ENCODE peak calls at places on chromosomes 4 and X, in four cellular contexts. C is WTC11, R is Right ventricle myocardium superior, Z is Karpas-422. G is an unnamed sample.
A peak's percentile ranks its signal among the peaks of the same experiment; 100 is the strongest.

GRCh38 chr4:67929447-67929846 is 33.8 kb downstream of the TMPRSS11A start:
- DNase-seq in Z (no peak), C (no peak), R (no peak), G (no peak)

GRCh38 chr4:126451237-126451885 is 1136.6 kb downstream of the FAT4 start:
- DNase-seq in C (no peak), Z (no peak), R (no peak), G (no peak)

GRCh38 chr4:163467371-163467770 is 6.2 kb downstream of the TKTL2 start:
- DNase-seq in R (no peak), Z (no peak), C (no peak), G (no peak)

GRCh38 chr4:72468904-72469502 is 100.0 kb downstream of the ADAMTS3 start:
- DNase-seq in Z (peak; percentile 76), R (no peak), C (no peak), G (no peak)

GRCh38 chr4:89838005-89838404 is 1.0 kb upstream of the SNCA start:
- DNase-seq in R (no peak), C (no peak), Z (no peak), G (no peak)

GRCh38 chr4:21795091-21795490 is 153.5 kb downstream of the KCNIP4 start:
- DNase-seq in Z (no peak), C (no peak), R (no peak), G (no peak)

GRCh38 chrX:133549319-133549933 is 134.1 kb upstream of the GPC4 start:
- DNase-seq in R (no peak), Z (no peak), C (no peak), G (no peak)

GRCh38 chrX:26925088-26925487 is 538.1 kb downstream of the PPP4R3C start:
- DNase-seq in R (no peak), C (no peak), Z (no peak), G (no peak)

GRCh38 chr4:52957220-52957686 is 95.1 kb downstream of the RASL11B start:
- DNase-seq in R (peak; percentile 44), C (no peak), Z (no peak), G (no peak)

GRCh38 chr4:110533940-110534339 is 58.0 kb downstream of the ENPEP start:
- DNase-seq in R (no peak), C (no peak), Z (peak; percentile 53), G (no peak)

GRCh38 chr4:110854021-110854678 is 231.3 kb upstream of the PITX2 start:
- DNase-seq in C (no peak), R (no peak), Z (no peak), G (no peak)

GRCh38 chr4:88659061-88659889 is 38.4 kb downstream of the NAP1L5 start:
- DNase-seq in Z (peak; percentile 77), C (peak; percentile 32), R (no peak), G (peak; percentile 58)

GRCh38 chr4:38609614-38610013 is 54.4 kb upstream of the KLF3 start:
- DNase-seq in Z (no peak), R (no peak), C (no peak), G (peak; percentile 31)

GRCh38 chrX:64925480-64925879 is 50.8 kb downstream of the ZC4H2 start:
- DNase-seq in C (no peak), R (no peak), Z (no peak), G (no peak)

GRCh38 chr4:137509855-137510282 is 22.4 kb downstream of the PCDH18 start:
- DNase-seq in Z (no peak), R (no peak), C (no peak), G (no peak)

GRCh38 chr4:3317656-3318211 is 24.9 kb downstream of the RGS12 start:
- DNase-seq in Z (no peak), C (no peak), R (peak; percentile 33), G (peak; percentile 30)

GRCh38 chr4:146222313-146222712 is 8.0 kb downstream of the REELD1 start:
- DNase-seq in C (no peak), R (no peak), Z (no peak), G (no peak)

GRCh38 chrX:38036471-38036870 is 30.1 kb downstream of the SYTL5 start:
- DNase-seq in Z (no peak), C (no peak), R (no peak), G (no peak)

GRCh38 chr4:158811704-158812103 is 42.9 kb downstream of the FNIP2 start:
- DNase-seq in Z (peak; percentile 75), C (no peak), R (no peak), G (no peak)

GRCh38 chr4:154506253-154506652 is 14.7 kb upstream of the DCHS2 start:
- DNase-seq in Z (peak; percentile 73), C (no peak), R (no peak), G (no peak)

GRCh38 chrX:119398974-119399771 is at the start of gene SLC25A43:
- DNase-seq in C (peak; percentile 29), Z (peak; percentile 57), R (peak; percentile 51), G (peak; percentile 37)